ENCODE peak calls at places on chromosomes 11 and 22, in seven cellular contexts. Q is prostate gland; I is CD4-positive, alpha-beta T cell; P is HL-60; J is A549; L is H9; X is progenitor cell of endocrine pancreas. K is an unnamed sample.

GRCh38 chr22:37492428-37493344 is 6.5 kb upstream of the MFNG start:
- DNase-seq in J (peak), P (peak), Q (no peak), I (no peak), X (no peak), L (peak), K (no peak)

GRCh38 chr11:101582242-101583052 is 1.4 kb downstream of the TRPC6 start:
- DNase-seq in J (peak), I (no peak), P (no peak), X (no peak), L (no peak), Q (no peak), K (no peak)

GRCh38 chr11:63821411-63821810 is 8.2 kb downstream of the SPINDOC start:
- DNase-seq in J (no peak), L (no peak), Q (peak), I (no peak), P (no peak), X (no peak), K (no peak)

GRCh38 chr11:210122-210802 is 2.8 kb downstream of the RIC8A start:
- DNase-seq in P (no peak), I (no peak), L (no peak), Q (no peak), X (no peak), J (peak), K (no peak)

GRCh38 chr11:117378966-117379865 is 51.6 kb downstream of the CEP164 start:
- DNase-seq in Q (no peak), I (no peak), J (no peak), X (no peak), L (no peak), P (no peak), K (no peak)

GRCh38 chr11:2714871-2715270 is 15.1 kb upstream of the KCNQ1OT1 start:
- DNase-seq in J (no peak), I (no peak), Q (no peak), X (no peak), P (no peak), L (no peak), K (no peak)

GRCh38 chr11:130675456-130675855 is 227.0 kb downstream of the ADAMTS15 start:
- DNase-seq in I (no peak), Q (no peak), X (no peak), J (no peak), P (no peak), L (no peak), K (peak)

GRCh38 chr11:31355131-31355530 is 14.4 kb downstream of the DCDC1 start:
- DNase-seq in J (no peak), Q (no peak), L (no peak), I (no peak), P (no peak), X (no peak), K (no peak)

GRCh38 chr11:106468091-106468490 is 390.6 kb downstream of the AASDHPPT start:
- DNase-seq in I (no peak), Q (no peak), X (no peak), P (no peak), J (no peak), L (no peak), K (no peak)

GRCh38 chr11:115885446-115885978 is 381.3 kb upstream of the CADM1 start:
- DNase-seq in L (no peak), P (no peak), J (no peak), I (no peak), Q (no peak), X (no peak), K (no peak)

GRCh38 chr11:66082936-66083698 is 13.0 kb downstream of the PACS1 start:
- DNase-seq in L (no peak), P (no peak), I (no peak), J (no peak), Q (no peak), X (no peak), K (peak)

GRCh38 chr22:31861226-31861840 is 83.0 kb upstream of the YWHAH start:
- DNase-seq in P (no peak), I (no peak), J (no peak), X (no peak), L (no peak), Q (no peak), K (no peak)

GRCh38 chr11:12376259-12376971 is 956 bp upstream of the PARVA start:
- DNase-seq in J (no peak), L (no peak), I (no peak), P (no peak), X (no peak), Q (no peak), K (no peak)

GRCh38 chr11:104146421-104146820 is 17.5 kb downstream of the PDGFD start:
- DNase-seq in Q (no peak), J (no peak), I (no peak), P (no peak), L (no peak), X (no peak), K (no peak)

GRCh38 chr11:126233391-126233790 is 21.8 kb downstream of the FAM118B start:
- DNase-seq in J (no peak), X (no peak), P (no peak), I (no peak), Q (no peak), L (no peak), K (no peak)

GRCh38 chr11:81913793-81914192 is 819.9 kb downstream of the FAM181B start:
- DNase-seq in L (no peak), J (no peak), I (no peak), Q (no peak), X (no peak), P (no peak), K (no peak)

GRCh38 chr22:37210041-37210803 is 2.1 kb downstream of the SSTR3 start:
- DNase-seq in Q (no peak), L (no peak), J (no peak), I (no peak), X (no peak), P (no peak), K (no peak)

GRCh38 chr11:120715239-120715638 is 203.7 kb downstream of the GRIK4 start:
- DNase-seq in I (no peak), X (no peak), P (no peak), J (peak), L (no peak), Q (no peak), K (no peak)
- TF ChIP-seq CTCF in I (no peak), X (peak), P (no peak), J (peak), L (peak), Q (no peak), K (peak)

GRCh38 chr11:134246100-134246499 is 7.1 kb downstream of the THYN1 start:
- DNase-seq in X (no peak), P (no peak), I (no peak), J (no peak), Q (no peak), L (no peak), K (no peak)
- TF ChIP-seq CTCF in X (no peak), P (no peak), I (no peak), J (no peak), Q (no peak), L (no peak), K (no peak)

DNA sequence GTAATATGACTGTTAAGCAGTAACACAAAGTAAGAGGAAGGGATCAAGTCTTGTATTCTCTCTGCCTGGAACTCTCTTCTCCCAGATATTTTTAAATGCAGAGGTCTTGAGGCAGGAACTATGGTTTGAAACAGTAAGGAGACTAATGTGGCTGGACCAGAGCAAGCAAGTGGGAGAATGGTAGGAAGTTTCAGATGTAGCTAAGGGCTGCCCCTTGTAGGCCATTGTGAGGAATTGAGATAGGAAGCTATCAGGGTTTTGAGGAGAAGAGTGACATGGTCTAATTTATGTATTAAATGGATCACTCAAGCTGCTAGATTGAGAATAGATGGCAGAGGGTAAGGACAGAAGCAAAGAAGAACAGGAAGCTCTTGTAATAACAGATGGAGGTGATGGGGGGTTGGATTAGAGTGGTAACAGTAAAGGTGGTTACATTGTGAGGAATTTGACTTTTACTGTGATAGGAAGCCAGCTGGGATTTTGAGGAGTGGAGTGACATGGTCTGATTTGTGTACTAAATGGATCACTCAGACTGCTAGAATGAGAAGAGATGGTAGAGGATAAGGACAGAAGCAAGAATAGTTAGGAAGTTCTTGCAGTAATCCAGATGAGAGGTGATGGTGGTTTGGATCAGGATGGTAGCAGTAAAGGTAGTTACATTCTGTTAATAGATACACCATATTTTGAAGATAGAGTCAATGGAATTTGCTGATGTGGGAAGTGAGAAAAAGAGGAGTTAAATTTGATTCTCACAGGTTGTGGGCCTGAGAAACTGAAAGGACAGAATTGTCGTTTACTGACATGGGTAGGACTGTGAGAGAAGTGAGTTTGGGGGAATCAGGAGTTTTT is 63.0 kb downstream of the HIPK3 start:
- DNase-seq in I (no peak), L (no peak), J (no peak), Q (no peak), X (no peak), P (no peak), K (no peak)
- TF ChIP-seq CTCF in I (no peak), L (peak), J (no peak), Q (no peak), X (no peak), P (no peak), K (no peak)

GRCh38 chr11:61131586-61131985 is 29.3 kb downstream of the CD5 start:
- DNase-seq in P (no peak), J (no peak), I (no peak), X (no peak), L (no peak), Q (no peak), K (no peak)
- TF ChIP-seq CTCF in P (no peak), J (no peak), I (no peak), X (no peak), L (no peak), Q (no peak), K (no peak)

GRCh38 chr11:44978279-44978960 is 27.7 kb upstream of the TP53I11 start:
- DNase-seq in X (no peak), L (no peak), P (no peak), I (no peak), Q (no peak), J (no peak), K (no peak)

GRCh38 chr11:44978961-44979331 is 28.3 kb upstream of the TP53I11 start:
- DNase-seq in J (peak), I (no peak), Q (peak), X (no peak), L (no peak), P (no peak), K (no peak)

GRCh38 chr11:44976576-44976975 is 25.9 kb upstream of the TP53I11 start:
- DNase-seq in J (no peak), P (no peak), I (no peak), Q (no peak), L (no peak), X (no peak), K (no peak)

GRCh38 chr11:44979536-44980399 is 29.1 kb upstream of the TP53I11 start:
- DNase-seq in I (no peak), J (peak), Q (peak), P (no peak), L (peak), X (no peak), K (no peak)

GRCh38 chr11:44977493-44977984 is 26.9 kb upstream of the TP53I11 start:
- DNase-seq in P (no peak), X (no peak), Q (peak), J (peak), L (peak), I (no peak), K (no peak)
- TF ChIP-seq CTCF in P (peak), X (peak), Q (peak), J (peak), L (peak), I (no peak), K (peak)

GRCh38 chr11:44818110-44818509 is 91.3 kb downstream of the TSPAN18 start:
- DNase-seq in X (no peak), I (no peak), J (no peak), L (no peak), Q (no peak), P (no peak), K (no peak)

GRCh38 chr11:44814881-44815592 is 88.3 kb downstream of the TSPAN18 start:
- DNase-seq in X (no peak), I (no peak), L (no peak), J (no peak), P (peak), Q (no peak), K (no peak)

GRCh38 chr11:44817207-44817944 is 90.6 kb downstream of the TSPAN18 start:
- DNase-seq in P (no peak), I (no peak), J (no peak), Q (no peak), X (no peak), L (no peak), K (no peak)

GRCh38 chr11:44815917-44816456 is 89.2 kb downstream of the TSPAN18 start:
- DNase-seq in L (no peak), J (no peak), P (no peak), Q (no peak), I (no peak), X (no peak), K (no peak)

GRCh38 chr11:44816761-44817160 is 90.0 kb downstream of the TSPAN18 start:
- DNase-seq in X (no peak), I (no peak), Q (no peak), P (no peak), L (no peak), J (no peak), K (no peak)
- TF ChIP-seq CTCF in X (no peak), I (no peak), Q (no peak), P (no peak), L (no peak), J (no peak), K (no peak)

GRCh38 chr11:7903940-7904339 is 27.1 kb downstream of the OR10A6 start:
- DNase-seq in P (no peak), J (no peak), X (no peak), L (no peak), I (no peak), Q (no peak), K (no peak)

GRCh38 chr11:7905961-7906429 is 25.1 kb downstream of the OR10A6 start:
- DNase-seq in I (no peak), X (no peak), P (no peak), J (no peak), L (peak), Q (peak), K (no peak)

GRCh38 chr11:7906481-7906880 is 24.6 kb downstream of the OR10A6 start:
- DNase-seq in X (no peak), Q (no peak), P (no peak), L (no peak), I (no peak), J (no peak), K (no peak)

GRCh38 chr11:7905549-7905948 is 25.5 kb downstream of the OR10A6 start:
- DNase-seq in X (no peak), Q (no peak), I (no peak), L (no peak), P (no peak), J (no peak), K (no peak)

DNA sequence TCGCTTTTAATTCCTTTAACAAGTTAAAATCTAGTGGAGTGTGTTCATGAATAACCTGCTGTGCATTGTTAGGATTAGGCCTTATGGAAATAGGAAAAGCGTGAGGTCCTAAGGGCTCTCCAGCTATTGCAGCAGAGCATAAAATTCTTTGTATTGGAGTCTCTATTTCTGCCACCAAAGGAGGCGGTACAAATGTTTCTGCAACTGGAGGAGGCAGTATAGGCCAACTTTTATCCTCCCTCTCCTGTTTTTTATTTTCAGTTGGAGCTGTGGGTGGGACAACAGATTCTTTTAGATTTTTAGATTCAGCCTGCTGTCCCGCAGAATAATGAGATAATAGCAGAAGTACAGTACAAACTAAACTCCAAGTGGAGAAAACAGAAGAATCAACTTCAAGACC is 26.2 kb downstream of the OR10A6 start:
- DNase-seq in L (no peak), I (no peak), P (no peak), Q (no peak), J (no peak), X (no peak), K (no peak)
- TF ChIP-seq CTCF in L (peak), I (no peak), P (no peak), Q (no peak), J (no peak), X (no peak), K (peak)

GRCh38 chr22:20111045-20111688 is 4.7 kb upstream of the RANBP1 start:
- DNase-seq in Q (no peak), X (no peak), J (peak), L (no peak), I (no peak), P (peak), K (no peak)
- TF ChIP-seq CTCF in Q (no peak), X (peak), J (peak), L (peak), I (peak), P (peak), K (peak)

DNA sequence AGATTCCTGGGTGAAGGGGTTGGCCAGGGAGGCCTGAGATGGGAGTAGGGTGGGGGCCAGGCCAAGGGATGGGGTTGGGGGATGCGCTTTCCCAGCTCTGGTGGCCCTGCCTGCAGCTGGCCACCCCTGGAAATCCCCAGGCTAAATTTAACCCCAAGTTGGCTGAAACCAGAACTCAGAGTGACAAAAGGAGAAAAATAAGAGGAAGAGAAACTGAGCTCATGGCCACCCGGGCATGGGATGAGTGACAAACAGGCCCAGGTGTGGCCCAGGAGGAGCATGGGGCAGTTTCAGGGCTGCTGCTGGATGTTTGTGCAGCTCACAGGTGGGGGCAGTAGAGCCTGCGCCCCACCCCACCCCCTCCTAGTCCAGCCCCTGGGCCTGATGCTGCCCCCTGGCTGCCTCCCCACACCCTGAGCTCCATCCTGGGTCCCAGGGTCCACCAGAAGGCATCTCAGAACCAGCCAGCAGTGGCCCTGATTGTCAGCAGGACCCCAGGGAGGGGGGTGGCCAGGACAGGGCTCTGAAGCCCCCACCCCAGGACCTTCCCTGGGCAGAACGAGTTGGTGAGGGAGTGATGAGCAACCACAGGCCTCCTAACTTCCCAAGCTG is 48.0 kb downstream of the IGLL5 start:
- DNase-seq in P (peak), J (no peak), X (no peak), I (no peak), Q (no peak), L (peak), K (no peak)
- TF ChIP-seq CTCF in P (no peak), J (no peak), X (no peak), I (no peak), Q (no peak), L (peak), K (no peak)

K was measured in osteocyte.